ENCODE peak calls at places on chromosomes 1 and 21, in six cellular contexts. O is adipocyte; P is heart left ventricle; G is naive thymus-derived CD8-positive, alpha-beta T cell; I is central memory CD4-positive, alpha-beta T cell; L is activated T-cell treated with anti-CD3 and anti-CD28 coated beads, Interleukin-2, amount 50 U/mL, for 4 hours. K is an unnamed sample.

GRCh38 chr21:37593015-37593414 is 226.4 kb downstream of the DYRK1A start:
- DNase-seq in O (no peak), P (no peak), G (no peak), I (no peak), L (no peak), K (no peak)

GRCh38 chr1:147760481-147761260 is at the start of gene GJA5:
- DNase-seq in O (peak), P (no peak), G (no peak), I (no peak), L (no peak), K (no peak)

GRCh38 chr1:19385869-19386591 is 73.9 kb downstream of the SLC66A1 start:
- DNase-seq in O (peak), P (peak), G (no peak), I (no peak), L (no peak), K (peak)

GRCh38 chr1:24769656-24770651 is 24.7 kb downstream of the CLIC4 start:
- DNase-seq in O (peak), P (no peak), G (no peak), I (no peak), L (no peak), K (no peak)

GRCh38 chr1:173477286-173478098 is at the start of gene PRDX6:
- DNase-seq in O (peak), P (peak), G (no peak), I (peak), L (peak), K (peak)

GRCh38 chr1:154427173-154428139 is 22.3 kb downstream of the IL6R start:
- DNase-seq in O (no peak), P (peak), G (no peak), I (no peak), L (no peak), K (no peak)

GRCh38 chr1:181645171-181645570 is 161.9 kb downstream of the CACNA1E start:
- DNase-seq in O (no peak), P (no peak), G (no peak), I (no peak), L (no peak), K (no peak)

GRCh38 chr1:70840260-70840953 is 207.2 kb downstream of the PTGER3 start:
- DNase-seq in O (peak), P (no peak), G (no peak), I (no peak), L (no peak), K (no peak)

GRCh38 chr1:206503591-206504362 is 3.6 kb upstream of the RASSF5 start:
- DNase-seq in O (peak), P (peak), G (no peak), I (no peak), L (no peak), K (peak)

K was measured in lower lobe of right lung.